ENCODE peak calls at places on chromosomes 3 and 15, in nine cellular contexts. L is PC-3; H is pancreas; Q is CD8-positive, alpha-beta memory T cell; N is OCI-LY7; R is right cardiac atrium; U is heart right ventricle; V is mammary epithelial cell; K is GM23248. O is an unnamed sample.

GRCh38 chr3:6921041-6921440 is 60.1 kb downstream of the GRM7 start:
- DNase-seq in Q (no peak), N (no peak), H (no peak), R (no peak), K (no peak), L (no peak), U (no peak), V (no peak), O (no peak)

GRCh38 chr3:171028025-171028778 is 1.7 kb upstream of the SLC2A2 start:
- DNase-seq in R (peak; percentile 81), N (no peak), H (no peak), L (no peak), V (peak; percentile 86), U (peak; percentile 60), Q (no peak), K (peak; percentile 90), O (no peak)

GRCh38 chr3:128178782-128179473 is 25.6 kb downstream of the EEFSEC start:
- DNase-seq in K (no peak), N (no peak), R (no peak), L (no peak), H (no peak), V (no peak), U (no peak), Q (no peak), O (no peak)

GRCh38 chr15:60797444-60798040 is 318.6 kb upstream of the ICE2 start:
- DNase-seq in Q (no peak), R (no peak), N (no peak), H (no peak), K (peak; percentile 56), U (no peak), L (no peak), V (no peak), O (no peak)

GRCh38 chr3:62876064-62876463 is 848 bp upstream of the CADPS start:
- DNase-seq in V (peak; percentile 39), H (peak; percentile 68), R (peak; percentile 72), U (peak; percentile 36), K (peak; percentile 77), Q (no peak), L (peak; percentile 21), N (peak; percentile 87), O (no peak)

GRCh38 chr3:129346690-129347440 is 68.2 kb downstream of the HMCES start:
- DNase-seq in R (no peak), L (no peak), N (peak; percentile 9), Q (no peak), U (no peak), K (no peak), V (no peak), H (no peak), O (no peak)

GRCh38 chr15:39034816-39035215 is 470.2 kb upstream of the RASGRP1 start:
- DNase-seq in K (no peak), R (no peak), U (no peak), Q (no peak), V (no peak), N (no peak), L (no peak), H (no peak), O (no peak)

GRCh38 chr15:75193976-75194375 is 7.7 kb upstream of the C15orf39 start:
- DNase-seq in Q (no peak), N (no peak), R (no peak), H (no peak), L (no peak), V (no peak), K (no peak), U (no peak), O (no peak)

GRCh38 chr3:114858329-114858728 is 288.8 kb downstream of the ZBTB20 start:
- DNase-seq in U (no peak), Q (no peak), V (no peak), L (no peak), H (no peak), K (no peak), R (no peak), N (no peak), O (no peak)

GRCh38 chr3:65927576-65927975 is 111.1 kb downstream of the MAGI1 start:
- DNase-seq in R (no peak), N (no peak), V (peak; percentile 81), L (peak; percentile 74), K (peak; percentile 23), Q (no peak), H (no peak), U (no peak), O (peak; percentile 34)

GRCh38 chr15:100759698-100760356 is 119.8 kb upstream of the ALDH1A3 start:
- DNase-seq in R (no peak), K (peak; percentile 88), H (no peak), V (peak; percentile 76), Q (no peak), N (no peak), U (no peak), L (peak; percentile 73), O (peak; percentile 69)

DNA sequence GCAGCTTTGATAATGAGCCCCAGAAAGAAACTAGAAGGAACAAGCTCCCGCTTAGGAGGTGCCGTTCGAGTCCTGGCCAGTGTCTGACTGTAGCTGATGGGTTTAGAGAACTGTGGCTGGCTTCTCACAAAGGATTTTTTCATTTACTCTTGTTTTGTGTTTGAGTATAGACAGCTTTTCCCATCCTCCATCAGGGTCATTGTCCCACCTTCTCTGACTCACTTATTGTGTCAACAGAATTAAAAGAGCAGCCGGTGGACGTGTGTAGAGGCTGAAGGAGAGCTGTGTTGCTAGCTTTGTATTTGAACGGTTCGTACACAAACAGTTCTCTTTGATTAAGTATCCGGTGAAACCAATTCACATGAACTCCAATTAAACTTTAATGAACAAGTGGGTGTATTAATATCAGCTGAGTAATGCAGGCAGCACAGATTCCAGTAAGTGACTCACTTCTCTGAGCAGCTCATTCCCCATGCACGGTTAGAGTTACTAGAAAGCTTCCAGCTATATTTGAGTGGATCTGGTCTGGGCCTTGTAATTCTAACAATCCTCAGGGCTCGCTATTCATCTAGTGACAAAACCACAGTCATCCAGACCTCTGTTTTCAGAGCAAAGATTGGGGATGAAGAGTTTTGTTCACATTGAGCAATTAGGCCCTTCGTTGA is 141.0 kb downstream of the LPP start:
- DNase-seq in L (peak; percentile 94), Q (no peak), K (peak; percentile 96), U (no peak), V (peak; percentile 95), N (no peak), R (no peak), H (no peak), O (peak; percentile 80)
- H3K27ac ChIP-seq in L (peak overlapping the region; percentile 85), Q (no peak overlapping the region), K (peak overlapping the region; percentile 79), U (peak overlapping the region; percentile 85), V (peak overlapping the region; percentile 97), N (no peak overlapping the region), R (peak overlapping the region; percentile 99), H (peak overlapping the region; percentile 30), O (peak overlapping the region; percentile 77)

DNA sequence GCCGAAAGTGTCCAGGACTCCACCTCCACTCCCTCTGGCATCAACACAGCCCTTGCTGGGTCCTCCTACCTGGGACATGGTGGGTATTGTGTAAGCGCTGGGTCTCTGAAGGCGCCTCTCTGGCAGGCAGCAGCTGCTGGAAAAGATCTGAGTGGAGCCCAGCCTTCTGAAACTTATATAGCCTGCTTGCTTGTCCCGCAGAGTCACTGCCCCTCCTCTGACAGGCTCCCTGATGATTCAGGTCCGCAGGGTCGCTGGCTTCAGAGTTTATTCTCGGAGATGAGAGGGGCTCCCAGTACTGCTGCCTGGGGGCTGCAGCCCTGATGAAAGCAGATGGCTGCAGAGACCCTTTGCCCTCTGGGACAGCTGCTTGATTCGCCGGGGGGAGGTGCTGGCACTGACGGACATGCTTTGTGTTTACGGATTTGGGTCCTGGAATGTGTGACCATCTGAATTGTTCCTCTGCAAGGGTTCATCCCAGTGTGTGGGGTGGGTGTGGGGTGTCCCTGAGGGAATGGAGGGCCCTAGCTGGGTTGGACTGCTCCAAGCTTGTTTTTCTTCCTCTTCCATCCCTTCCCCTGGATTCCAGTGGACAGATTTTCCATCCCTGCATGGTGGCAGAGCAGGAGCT is at the start of gene MUSTN1:
- DNase-seq in U (peak; percentile 34), L (no peak), R (peak; percentile 71), V (no peak), K (no peak), H (no peak), Q (no peak), N (no peak), O (no peak)
- H3K27ac ChIP-seq in U (peak within 1 kb of the TSS; percentile 89), L (no peak within 1 kb of the TSS), R (peak within 1 kb of the TSS; percentile 80), V (no peak within 1 kb of the TSS), K (no peak within 1 kb of the TSS), H (no peak within 1 kb of the TSS), Q (no peak within 1 kb of the TSS), N (no peak within 1 kb of the TSS), O (no peak within 1 kb of the TSS)

GRCh38 chr15:45399381-45400212 is 21.3 kb upstream of the GATM start:
- DNase-seq in Q (no peak), U (no peak), V (peak; percentile 52), N (peak; percentile 76), H (no peak), K (peak; percentile 80), R (no peak), L (peak; percentile 89), O (no peak)

GRCh38 chr15:45393851-45394250 is 15.5 kb upstream of the GATM start:
- DNase-seq in L (peak; percentile 60), N (peak; percentile 13), U (no peak), Q (no peak), K (peak; percentile 21), H (no peak), R (no peak), V (no peak), O (no peak)

GRCh38 chr15:45394681-45395080 is 16.3 kb upstream of the GATM start:
- DNase-seq in R (no peak), H (no peak), N (no peak), U (no peak), Q (no peak), K (no peak), V (no peak), L (no peak), O (no peak)

GRCh38 chr15:45397116-45397665 is 18.8 kb upstream of the GATM start:
- DNase-seq in N (no peak), K (no peak), L (no peak), R (no peak), Q (no peak), U (no peak), H (no peak), V (no peak), O (no peak)

GRCh38 chr15:45395956-45396355 is 17.6 kb upstream of the GATM start:
- DNase-seq in U (no peak), N (no peak), Q (no peak), L (no peak), K (no peak), H (no peak), V (no peak), R (no peak), O (no peak)
- H3K27ac ChIP-seq in U (no peak overlapping the region), N (no peak overlapping the region), Q (no peak overlapping the region), L (no peak overlapping the region), K (no peak overlapping the region), H (no peak overlapping the region), V (no peak overlapping the region), R (no peak overlapping the region), O (no peak overlapping the region)

DNA sequence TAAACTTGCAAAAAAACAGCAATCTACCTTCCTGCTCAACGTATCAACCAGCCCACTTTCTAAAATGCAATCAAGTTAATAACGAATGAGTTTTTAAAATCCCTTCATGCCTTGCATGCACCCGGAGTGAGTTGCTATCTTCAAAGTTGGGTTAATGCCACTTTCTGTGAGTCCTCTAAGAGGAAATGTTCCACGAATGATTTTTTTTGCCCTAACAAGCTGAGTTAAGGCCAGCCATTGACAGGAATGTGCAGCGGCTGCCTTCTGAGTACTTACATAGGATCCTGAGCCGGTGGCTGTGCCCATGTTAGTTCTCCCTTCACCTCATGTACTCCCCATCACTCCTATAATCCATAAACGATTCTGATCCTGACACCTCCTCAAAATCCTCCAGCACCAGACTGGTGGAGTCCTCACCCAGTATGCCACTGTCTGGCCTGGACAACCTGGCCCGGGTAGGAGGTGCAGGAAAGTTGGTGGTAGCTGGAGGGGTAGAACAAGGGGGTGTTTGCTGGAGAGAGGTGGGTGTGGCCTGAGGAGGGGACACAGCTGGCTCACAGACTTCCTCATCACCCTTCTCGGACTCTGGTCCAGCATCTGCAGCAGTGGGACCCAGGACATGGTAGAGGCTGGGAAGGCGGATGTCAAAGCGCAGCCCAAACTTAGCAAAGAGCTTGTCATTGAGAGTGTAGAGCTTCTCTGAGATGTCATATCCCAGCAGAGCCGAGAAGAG is 12.4 kb downstream of the POPDC2 start:
- DNase-seq in U (no peak), L (no peak), V (no peak), K (peak; percentile 56), Q (no peak), R (peak; percentile 60), N (no peak), H (no peak), O (no peak)
- H3K27ac ChIP-seq in U (peak overlapping the region; percentile 98), L (no peak overlapping the region), V (no peak overlapping the region), K (no peak overlapping the region), Q (no peak overlapping the region), R (peak overlapping the region; percentile 87), N (no peak overlapping the region), H (peak overlapping the region; percentile 16), O (no peak overlapping the region)

O was measured in epithelial cell of prostate.